ENCODE peak calls at places on chromosomes 12 and 14, in four cellular contexts. F is GM20000; L is activated T-helper 1 cell treated with anti-CD3 and anti-CD28 coated beads, Interleukin-2, amount 50 U/mL, for 16 hours; H is HFFc6. Y is an unnamed sample.

GRCh38 chr12:89481218-89481914 is 43.2 kb downstream of the GALNT4 start:
- DNase-seq in F (no peak), L (no peak), H (no peak), Y (no peak)

GRCh38 chr12:69007166-69007857 is 74.3 kb upstream of the CPM start:
- DNase-seq in F (no peak), L (no peak), H (peak; percentile 48), Y (peak; percentile 73)

GRCh38 chr12:105462336-105462735 is 131.8 kb downstream of the C12orf75 start:
- DNase-seq in F (no peak), L (no peak), H (no peak), Y (no peak)

GRCh38 chr14:85527006-85527405 is 2.9 kb upstream of the FLRT2 start:
- DNase-seq in F (no peak), L (no peak), H (peak; percentile 67), Y (no peak)

GRCh38 chr12:121579190-121579791 is 1.5 kb downstream of the KDM2B start:
- DNase-seq in F (peak; percentile 75), L (no peak), H (no peak), Y (peak; percentile 65)

GRCh38 chr12:91357381-91357780 is 174.8 kb upstream of the DCN start:
- DNase-seq in F (no peak), L (no peak), H (no peak), Y (no peak)

GRCh38 chr12:120711411-120711810 is 1.2 kb downstream of the UNC119B start:
- DNase-seq in F (no peak), L (no peak), H (no peak), Y (peak; percentile 8)

GRCh38 chr12:24360057-24360456 is 410.6 kb upstream of the SOX5 start:
- DNase-seq in F (no peak), L (no peak), H (no peak), Y (no peak)

GRCh38 chr12:49144384-49144783 is 13.2 kb upstream of the TUBA1B start:
- DNase-seq in F (no peak), L (no peak), H (no peak), Y (no peak)

GRCh38 chr12:75334384-75335030 is at the start of gene GLIPR1L1:
- DNase-seq in F (peak; percentile 72), L (peak; percentile 65), H (peak; percentile 90), Y (peak; percentile 95)

GRCh38 chr12:24922109-24922508 is 26.8 kb downstream of the BCAT1 start:
- DNase-seq in F (no peak), L (no peak), H (no peak), Y (no peak)

GRCh38 chr12:53308276-53308675 is 8.8 kb downstream of the MYG1 start:
- DNase-seq in F (no peak), L (no peak), H (no peak), Y (no peak)

GRCh38 chr14:25237845-25238244 is 187.9 kb upstream of the STXBP6 start:
- DNase-seq in F (no peak), L (no peak), H (no peak), Y (peak; percentile 65)

GRCh38 chr12:74015118-74015517 is 522.5 kb upstream of the ATXN7L3B start:
- DNase-seq in F (no peak), L (no peak), H (no peak), Y (no peak)

GRCh38 chr12:90111646-90112565 is 403.3 kb upstream of the ATP2B1 start:
- DNase-seq in F (no peak), L (no peak), H (no peak), Y (no peak)

GRCh38 chr12:84035766-84036165 is 876.8 kb downstream of the SLC6A15 start:
- DNase-seq in F (no peak), L (no peak), H (no peak), Y (no peak)

GRCh38 chr14:79248131-79248530 is 963.2 kb downstream of the DIO2 start:
- DNase-seq in F (no peak), L (no peak), H (no peak), Y (no peak)

GRCh38 chr14:68297871-68298468 is 478.4 kb downstream of the RAD51B start:
- DNase-seq in F (no peak), L (no peak), H (peak; percentile 19), Y (peak; percentile 39)

GRCh38 chr12:46269429-46270241 is 792 bp upstream of the SLC38A1 start:
- DNase-seq in F (peak; percentile 73), L (peak; percentile 53), H (no peak), Y (peak; percentile 56)

GRCh38 chr14:33118653-33119052 is 180.0 kb downstream of the NPAS3 start:
- DNase-seq in F (no peak), L (no peak), H (no peak), Y (no peak)

GRCh38 chr12:96136720-96137378 is 57.3 kb upstream of the ELK3 start:
- DNase-seq in F (no peak), L (no peak), H (no peak), Y (no peak)

GRCh38 chr12:1205512-1206060 is 214.6 kb downstream of the ERC1 start:
- DNase-seq in F (no peak), L (no peak), H (peak; percentile 16), Y (no peak)

GRCh38 chr12:9340422-9341259 is 132.4 kb upstream of the PZP start:
- DNase-seq in F (no peak), L (no peak), H (peak; percentile 63), Y (no peak)